ENCODE peak calls at places on chromosome 19, in seven cellular contexts. U, D, G, B, M, O and Y are unnamed samples.

GRCh38 chr19:55642153-55643002 is 1.1 kb upstream of the ZNF581 start:
- DNase-seq in U (peak), D (no peak), G (no peak), B (peak), M (no peak), O (peak), Y (peak)

GRCh38 chr19:45439569-45440258 is 16.0 kb upstream of the ERCC1 start:
- DNase-seq in U (peak), D (peak), G (peak), B (peak), M (peak), O (peak), Y (peak)

GRCh38 chr19:45003485-45003884 is 2.2 kb downstream of the RELB start:
- DNase-seq in U (no peak), D (no peak), G (no peak), B (no peak), M (no peak), O (no peak), Y (no peak)

GRCh38 chr19:34596115-34596514 is 80.8 kb downstream of the SCGB2B2 start:
- DNase-seq in U (no peak), D (no peak), G (no peak), B (no peak), M (no peak), O (no peak), Y (no peak)

GRCh38 chr19:1360818-1361461 is 22.8 kb upstream of the NDUFS7 start:
- DNase-seq in U (no peak), D (no peak), G (no peak), B (peak), M (no peak), O (no peak), Y (peak)

GRCh38 chr19:43450545-43450997 is 14.8 kb downstream of the LYPD3 start:
- DNase-seq in U (no peak), D (no peak), G (no peak), B (no peak), M (no peak), O (no peak), Y (no peak)

GRCh38 chr19:43765109-43765876 is 10.5 kb upstream of the SMG9 start:
- DNase-seq in U (peak), D (peak), G (peak), B (no peak), M (peak), O (peak), Y (no peak)

GRCh38 chr19:52638601-52639000 is 446 bp upstream of the ZNF83 start:
- DNase-seq in U (no peak), D (no peak), G (no peak), B (peak), M (peak), O (no peak), Y (no peak)

GRCh38 chr19:29843180-29844051 is 31.6 kb downstream of the CCNE1 start:
- DNase-seq in U (peak), D (no peak), G (no peak), B (peak), M (no peak), O (no peak), Y (peak)